ENCODE peak calls at places on chromosomes 12 and 14, in ten cellular contexts. One of them, this sample, is unnamed.

GRCh38 chr14:30808576-30808975 is 65.8 kb upstream of the COCH start:
- DNase-seq in AG10803: no peak
- DNase-seq in heart right ventricle: no peak
- DNase-seq in activated T-cell treated with anti-CD3 and anti-CD28 coated beads for 1 hour: no peak
- DNase-seq in kidney tubule cell: peak
- DNase-seq in astrocyte of the cerebellum: no peak
- DNase-seq in IMR-90: no peak
- DNase-seq in foreskin fibroblast: peak
- DNase-seq in KBM-7: no peak
- DNase-seq in MG63: no peak
- DNase-seq in this sample: no peak

GRCh38 chr14:29925106-29925722 is 2.4 kb downstream of the PRKD1 start:
- DNase-seq in AG10803: peak
- DNase-seq in heart right ventricle: no peak
- DNase-seq in activated T-cell treated with anti-CD3 and anti-CD28 coated beads for 1 hour: no peak
- DNase-seq in kidney tubule cell: peak
- DNase-seq in astrocyte of the cerebellum: no peak
- DNase-seq in IMR-90: peak
- DNase-seq in foreskin fibroblast: peak
- DNase-seq in KBM-7: no peak
- DNase-seq in MG63: no peak
- DNase-seq in this sample: no peak

GRCh38 chr14:100525615-100526014 is 61.6 kb downstream of the BEGAIN start:
- DNase-seq in AG10803: no peak
- DNase-seq in heart right ventricle: no peak
- DNase-seq in activated T-cell treated with anti-CD3 and anti-CD28 coated beads for 1 hour: no peak
- DNase-seq in kidney tubule cell: no peak
- DNase-seq in astrocyte of the cerebellum: no peak
- DNase-seq in IMR-90: no peak
- DNase-seq in foreskin fibroblast: no peak
- DNase-seq in KBM-7: no peak
- DNase-seq in MG63: no peak
- DNase-seq in this sample: no peak

GRCh38 chr14:41986726-41987125 is 380.1 kb downstream of the LRFN5 start:
- DNase-seq in AG10803: no peak
- DNase-seq in heart right ventricle: no peak
- DNase-seq in activated T-cell treated with anti-CD3 and anti-CD28 coated beads for 1 hour: no peak
- DNase-seq in kidney tubule cell: peak
- DNase-seq in astrocyte of the cerebellum: peak
- DNase-seq in IMR-90: peak
- DNase-seq in foreskin fibroblast: peak
- DNase-seq in KBM-7: no peak
- DNase-seq in MG63: no peak
- DNase-seq in this sample: no peak

GRCh38 chr14:51394804-51395203 is 154.8 kb downstream of the TMX1 start:
- DNase-seq in AG10803: peak
- DNase-seq in heart right ventricle: no peak
- DNase-seq in activated T-cell treated with anti-CD3 and anti-CD28 coated beads for 1 hour: no peak
- DNase-seq in kidney tubule cell: peak
- DNase-seq in astrocyte of the cerebellum: no peak
- DNase-seq in IMR-90: no peak
- DNase-seq in foreskin fibroblast: no peak
- DNase-seq in KBM-7: no peak
- DNase-seq in MG63: no peak
- DNase-seq in this sample: no peak

GRCh38 chr14:70425349-70425748 is 8.5 kb upstream of the SYNJ2BP start:
- DNase-seq in AG10803: no peak
- DNase-seq in heart right ventricle: peak
- DNase-seq in activated T-cell treated with anti-CD3 and anti-CD28 coated beads for 1 hour: no peak
- DNase-seq in kidney tubule cell: peak
- DNase-seq in astrocyte of the cerebellum: no peak
- DNase-seq in IMR-90: no peak
- DNase-seq in foreskin fibroblast: no peak
- DNase-seq in KBM-7: no peak
- DNase-seq in MG63: no peak
- DNase-seq in this sample: no peak

GRCh38 chr12:27284751-27285150 is 40.7 kb downstream of the STK38L start:
- DNase-seq in AG10803: peak
- DNase-seq in heart right ventricle: no peak
- DNase-seq in activated T-cell treated with anti-CD3 and anti-CD28 coated beads for 1 hour: no peak
- DNase-seq in kidney tubule cell: no peak
- DNase-seq in astrocyte of the cerebellum: peak
- DNase-seq in IMR-90: peak
- DNase-seq in foreskin fibroblast: peak
- DNase-seq in KBM-7: no peak
- DNase-seq in MG63: no peak
- DNase-seq in this sample: no peak

GRCh38 chr14:26966942-26967341 is 369.1 kb upstream of the NOVA1 start:
- DNase-seq in AG10803: no peak
- DNase-seq in heart right ventricle: no peak
- DNase-seq in activated T-cell treated with anti-CD3 and anti-CD28 coated beads for 1 hour: no peak
- DNase-seq in kidney tubule cell: peak
- DNase-seq in astrocyte of the cerebellum: no peak
- DNase-seq in IMR-90: no peak
- DNase-seq in foreskin fibroblast: no peak
- DNase-seq in KBM-7: no peak
- DNase-seq in MG63: no peak
- DNase-seq in this sample: no peak

GRCh38 chr14:70534904-70535303 is at the start of gene ADAM20:
- DNase-seq in AG10803: no peak
- DNase-seq in heart right ventricle: no peak
- DNase-seq in activated T-cell treated with anti-CD3 and anti-CD28 coated beads for 1 hour: no peak
- DNase-seq in kidney tubule cell: no peak
- DNase-seq in astrocyte of the cerebellum: no peak
- DNase-seq in IMR-90: no peak
- DNase-seq in foreskin fibroblast: no peak
- DNase-seq in KBM-7: no peak
- DNase-seq in MG63: no peak
- DNase-seq in this sample: no peak

GRCh38 chr14:61832783-61833182 is 70.6 kb downstream of the SNAPC1 start:
- DNase-seq in AG10803: no peak
- DNase-seq in heart right ventricle: no peak
- DNase-seq in activated T-cell treated with anti-CD3 and anti-CD28 coated beads for 1 hour: no peak
- DNase-seq in kidney tubule cell: no peak
- DNase-seq in astrocyte of the cerebellum: no peak
- DNase-seq in IMR-90: no peak
- DNase-seq in foreskin fibroblast: no peak
- DNase-seq in KBM-7: no peak
- DNase-seq in MG63: no peak
- DNase-seq in this sample: no peak

GRCh38 chr14:74979442-74980397 is 23.0 kb upstream of the EIF2B2 start:
- DNase-seq in AG10803: peak
- DNase-seq in heart right ventricle: no peak
- DNase-seq in activated T-cell treated with anti-CD3 and anti-CD28 coated beads for 1 hour: no peak
- DNase-seq in kidney tubule cell: peak
- DNase-seq in astrocyte of the cerebellum: no peak
- DNase-seq in IMR-90: peak
- DNase-seq in foreskin fibroblast: peak
- DNase-seq in KBM-7: no peak
- DNase-seq in MG63: peak
- DNase-seq in this sample: no peak

GRCh38 chr14:53670701-53671100 is 285.9 kb downstream of the BMP4 start:
- DNase-seq in AG10803: peak
- DNase-seq in heart right ventricle: no peak
- DNase-seq in activated T-cell treated with anti-CD3 and anti-CD28 coated beads for 1 hour: no peak
- DNase-seq in kidney tubule cell: peak
- DNase-seq in astrocyte of the cerebellum: peak
- DNase-seq in IMR-90: peak
- DNase-seq in foreskin fibroblast: peak
- DNase-seq in KBM-7: no peak
- DNase-seq in MG63: peak
- DNase-seq in this sample: no peak

GRCh38 chr12:14834502-14834901 is 8.8 kb downstream of the ART4 start:
- DNase-seq in AG10803: no peak
- DNase-seq in heart right ventricle: no peak
- DNase-seq in activated T-cell treated with anti-CD3 and anti-CD28 coated beads for 1 hour: no peak
- DNase-seq in kidney tubule cell: no peak
- DNase-seq in astrocyte of the cerebellum: no peak
- DNase-seq in IMR-90: no peak
- DNase-seq in foreskin fibroblast: no peak
- DNase-seq in KBM-7: no peak
- DNase-seq in MG63: no peak
- DNase-seq in this sample: no peak

This sample was measured in HFF-Myc.